ENCODE peak calls at places on chromosomes 13 and 19, in four cellular contexts. One of them, this sample, is unnamed.

GRCh38 chr13:40981361-40981760 is 37.8 kb downstream of the ELF1 start:
- DNase-seq in mesothelial cell of epicardium: no peak
- DNase-seq in effector CD4-positive, alpha-beta T cell: no peak
- DNase-seq in CD8-positive, alpha-beta T cell: no peak
- DNase-seq in this sample: no peak

GRCh38 chr19:51660975-51661600 is 14.5 kb upstream of the SIGLEC14 start:
- DNase-seq in CD8-positive, alpha-beta T cell: no peak
- DNase-seq in effector CD4-positive, alpha-beta T cell: peak
- DNase-seq in mesothelial cell of epicardium: peak
- DNase-seq in this sample: peak

GRCh38 chr13:99689955-99690354 is 188.7 kb downstream of the TM9SF2 start:
- DNase-seq in effector CD4-positive, alpha-beta T cell: no peak
- DNase-seq in mesothelial cell of epicardium: no peak
- DNase-seq in CD8-positive, alpha-beta T cell: no peak
- DNase-seq in this sample: no peak

GRCh38 chr13:59250276-59250990 is 913.3 kb downstream of the DIAPH3 start:
- DNase-seq in CD8-positive, alpha-beta T cell: no peak
- DNase-seq in mesothelial cell of epicardium: no peak
- DNase-seq in effector CD4-positive, alpha-beta T cell: no peak
- DNase-seq in this sample: no peak

GRCh38 chr19:51687791-51688664 is 5.1 kb upstream of the SPACA6 start:
- DNase-seq in mesothelial cell of epicardium: peak
- DNase-seq in CD8-positive, alpha-beta T cell: no peak
- DNase-seq in effector CD4-positive, alpha-beta T cell: no peak
- DNase-seq in this sample: peak

GRCh38 chr13:40986328-40986856 is 32.7 kb downstream of the ELF1 start:
- DNase-seq in effector CD4-positive, alpha-beta T cell: no peak
- DNase-seq in mesothelial cell of epicardium: no peak
- DNase-seq in CD8-positive, alpha-beta T cell: no peak
- DNase-seq in this sample: no peak

GRCh38 chr13:38944219-38944618 is 46.4 kb downstream of the STOML3 start:
- DNase-seq in mesothelial cell of epicardium: no peak
- DNase-seq in CD8-positive, alpha-beta T cell: no peak
- DNase-seq in effector CD4-positive, alpha-beta T cell: no peak
- DNase-seq in this sample: no peak

GRCh38 chr19:10884273-10884672 is 12.9 kb downstream of the CARM1 start:
- DNase-seq in mesothelial cell of epicardium: no peak
- DNase-seq in effector CD4-positive, alpha-beta T cell: no peak
- DNase-seq in CD8-positive, alpha-beta T cell: no peak
- DNase-seq in this sample: no peak

GRCh38 chr19:10219678-10220077 is 11.5 kb downstream of the S1PR2 start:
- DNase-seq in mesothelial cell of epicardium: no peak
- DNase-seq in effector CD4-positive, alpha-beta T cell: no peak
- DNase-seq in CD8-positive, alpha-beta T cell: no peak
- DNase-seq in this sample: no peak

GRCh38 chr13:94800423-94800822 is 88.1 kb upstream of the SOX21 start:
- DNase-seq in effector CD4-positive, alpha-beta T cell: no peak
- DNase-seq in mesothelial cell of epicardium: no peak
- DNase-seq in CD8-positive, alpha-beta T cell: no peak
- DNase-seq in this sample: no peak

GRCh38 chr19:47518139-47518538 is 3.3 kb upstream of the NAPA start:
- DNase-seq in effector CD4-positive, alpha-beta T cell: no peak
- DNase-seq in CD8-positive, alpha-beta T cell: peak
- DNase-seq in mesothelial cell of epicardium: no peak
- DNase-seq in this sample: no peak

GRCh38 chr13:38630780-38631179 is 56.1 kb upstream of the FREM2 start:
- DNase-seq in CD8-positive, alpha-beta T cell: no peak
- DNase-seq in effector CD4-positive, alpha-beta T cell: no peak
- DNase-seq in mesothelial cell of epicardium: no peak
- DNase-seq in this sample: no peak

GRCh38 chr13:95834134-95834765 is 157.3 kb downstream of the DNAJC3 start:
- DNase-seq in effector CD4-positive, alpha-beta T cell: peak
- DNase-seq in mesothelial cell of epicardium: peak
- DNase-seq in CD8-positive, alpha-beta T cell: peak
- DNase-seq in this sample: peak

GRCh38 chr19:43126720-43127119 is 44.2 kb upstream of the PSG2 start:
- DNase-seq in mesothelial cell of epicardium: no peak
- DNase-seq in effector CD4-positive, alpha-beta T cell: no peak
- DNase-seq in CD8-positive, alpha-beta T cell: no peak
- DNase-seq in this sample: no peak

GRCh38 chr13:74768521-74769090 is 634.4 kb upstream of the KLF12 start:
- DNase-seq in effector CD4-positive, alpha-beta T cell: no peak
- DNase-seq in mesothelial cell of epicardium: no peak
- DNase-seq in CD8-positive, alpha-beta T cell: no peak
- DNase-seq in this sample: no peak

GRCh38 chr19:33719366-33720154 is 77.1 kb upstream of the KCTD15 start:
- DNase-seq in effector CD4-positive, alpha-beta T cell: no peak
- DNase-seq in CD8-positive, alpha-beta T cell: no peak
- DNase-seq in mesothelial cell of epicardium: no peak
- DNase-seq in this sample: no peak

GRCh38 chr19:49165111-49165750 is 7.6 kb downstream of the TRPM4 start:
- DNase-seq in effector CD4-positive, alpha-beta T cell: no peak
- DNase-seq in mesothelial cell of epicardium: no peak
- DNase-seq in CD8-positive, alpha-beta T cell: no peak
- DNase-seq in this sample: no peak

GRCh38 chr13:99164226-99164625 is 36.4 kb upstream of the UBAC2 start:
- DNase-seq in CD8-positive, alpha-beta T cell: no peak
- DNase-seq in effector CD4-positive, alpha-beta T cell: no peak
- DNase-seq in mesothelial cell of epicardium: no peak
- DNase-seq in this sample: no peak

GRCh38 chr19:3338541-3339181 is 27.7 kb upstream of the NFIC start:
- DNase-seq in CD8-positive, alpha-beta T cell: peak
- DNase-seq in mesothelial cell of epicardium: no peak
- DNase-seq in effector CD4-positive, alpha-beta T cell: peak
- DNase-seq in this sample: no peak

GRCh38 chr19:54096642-54097106 is 3.9 kb downstream of the OSCAR start:
- DNase-seq in effector CD4-positive, alpha-beta T cell: no peak
- DNase-seq in CD8-positive, alpha-beta T cell: no peak
- DNase-seq in mesothelial cell of epicardium: no peak
- DNase-seq in this sample: no peak

GRCh38 chr19:7925171-7925837 is 631 bp downstream of the CTXN1 start:
- DNase-seq in mesothelial cell of epicardium: peak
- DNase-seq in CD8-positive, alpha-beta T cell: peak
- DNase-seq in effector CD4-positive, alpha-beta T cell: peak
- DNase-seq in this sample: peak

GRCh38 chr19:5228932-5229777 is 111.5 kb downstream of the PTPRS start:
- DNase-seq in CD8-positive, alpha-beta T cell: no peak
- DNase-seq in effector CD4-positive, alpha-beta T cell: no peak
- DNase-seq in mesothelial cell of epicardium: no peak
- DNase-seq in this sample: no peak

GRCh38 chr19:15129856-15130580 is 22.8 kb downstream of the SYDE1 start:
- DNase-seq in mesothelial cell of epicardium: no peak
- DNase-seq in CD8-positive, alpha-beta T cell: no peak
- DNase-seq in effector CD4-positive, alpha-beta T cell: no peak
- DNase-seq in this sample: no peak

GRCh38 chr19:17784201-17785008 is 10.5 kb upstream of the B3GNT3 start:
- DNase-seq in CD8-positive, alpha-beta T cell: peak
- DNase-seq in effector CD4-positive, alpha-beta T cell: peak
- DNase-seq in mesothelial cell of epicardium: peak
- DNase-seq in this sample: peak

GRCh38 chr13:113207890-113208423 is 512 bp downstream of the PCID2 start:
- DNase-seq in effector CD4-positive, alpha-beta T cell: no peak
- DNase-seq in CD8-positive, alpha-beta T cell: no peak
- DNase-seq in mesothelial cell of epicardium: no peak
- DNase-seq in this sample: no peak